ENCODE peak calls at places on chromosomes 6 and 20, in four cellular contexts. F is SW480, V is T-helper 1 cell, A is SW 1271. O is an unnamed sample.
A peak's percentile ranks its signal among the peaks of the same experiment; 100 is the strongest.

GRCh38 chr6:81876977-81877376 is 124.5 kb upstream of the TENT5A start:
- DNase-seq in F (no peak), V (no peak), A (no peak), O (no peak)

GRCh38 chr6:170271771-170272314 is 19.0 kb downstream of the DLL1 start:
- DNase-seq in A (no peak), F (no peak), V (peak; percentile 55), O (peak; percentile 94)

GRCh38 chr6:18053071-18053475 is 65.6 kb upstream of the KIF13A start:
- DNase-seq in V (no peak), F (no peak), A (no peak), O (no peak)

GRCh38 chr20:63033635-63034510 is 27.1 kb upstream of the BHLHE23 start:
- DNase-seq in A (no peak), F (no peak), V (no peak), O (no peak)

GRCh38 chr6:169321546-169321945 is 67.9 kb upstream of the THBS2 start:
- DNase-seq in A (no peak), V (no peak), F (no peak), O (no peak)

GRCh38 chr20:34362502-34363061 is 491 bp upstream of the ITCH start:
- DNase-seq in F (no peak), V (no peak), A (no peak), O (no peak)

GRCh38 chr20:51801220-51801991 is 915 bp downstream of the SALL4 start:
- DNase-seq in F (no peak), V (no peak), A (no peak), O (no peak)

GRCh38 chr6:139250296-139251274 is 41.2 kb downstream of the TXLNB start:
- DNase-seq in V (peak; percentile 38), A (peak; percentile 32), F (peak; percentile 36), O (peak; percentile 32)

GRCh38 chr6:143514996-143515760 is 3.7 kb upstream of the FUCA2 start:
- DNase-seq in V (no peak), A (no peak), F (no peak), O (peak; percentile 59)

GRCh38 chr6:150202404-150202803 is 59.6 kb downstream of the PPP1R14C start:
- DNase-seq in F (no peak), A (no peak), V (no peak), O (no peak)

GRCh38 chr6:69812746-69813427 is 16.1 kb upstream of the LMBRD1 start:
- DNase-seq in F (no peak), V (no peak), A (no peak), O (no peak)

GRCh38 chr6:167987811-167988495 is 9.5 kb upstream of the KIF25 start:
- DNase-seq in V (no peak), A (no peak), F (no peak), O (no peak)

GRCh38 chr20:32019563-32020463 is 9.6 kb downstream of the CCM2L start:
- DNase-seq in V (no peak), F (no peak), A (no peak), O (no peak)

GRCh38 chr6:131519670-131520436 is 53.2 kb upstream of the ARG1 start:
- DNase-seq in A (peak; percentile 37), V (no peak), F (peak; percentile 18), O (no peak)

GRCh38 chr20:53652090-53652858 is 58.6 kb upstream of the ZNF217 start:
- DNase-seq in F (peak; percentile 40), A (no peak), V (no peak), O (no peak)

GRCh38 chr20:4795394-4795793 is 73.7 kb downstream of the PRND start:
- DNase-seq in F (peak; percentile 71), V (no peak), A (no peak), O (no peak)

GRCh38 chr6:125995972-125996580 is 9.7 kb downstream of the TRMT11 start:
- DNase-seq in A (peak; percentile 63), V (peak; percentile 51), F (peak; percentile 44), O (peak; percentile 87)

GRCh38 chr6:12903246-12903645 is 186.7 kb downstream of the PHACTR1 start:
- DNase-seq in V (no peak), A (no peak), F (no peak), O (no peak)